ENCODE peak calls at places on chromosomes 2 and 18, in four cellular contexts. Z, R, M and G are unnamed samples.

GRCh38 chr2:95025406-95026319 is at the start of gene MAL:
- DNase-seq in Z (no peak), R (peak), M (no peak), G (peak)

GRCh38 chr18:23071285-23071684 is 64.0 kb upstream of the CABLES1 start:
- DNase-seq in R (peak), M (no peak), Z (no peak), G (peak)

GRCh38 chr2:148614024-148614331 is 30.6 kb upstream of the EPC2 start:
- DNase-seq in Z (peak), M (peak), R (no peak), G (no peak)

GRCh38 chr2:150425121-150425559 is 62.3 kb downstream of the RND3 start:
- DNase-seq in Z (no peak), R (no peak), M (peak), G (no peak)

GRCh38 chr2:149365826-149366583 is 35.6 kb downstream of the LYPD6 start:
- DNase-seq in R (no peak), Z (peak), M (peak), G (peak)

GRCh38 chr2:175805442-175806114 is 196.5 kb downstream of the LNPK start:
- DNase-seq in R (no peak), M (peak), Z (no peak), G (peak)

GRCh38 chr2:133504566-133505505 is 63.4 kb downstream of the NCKAP5 start:
- DNase-seq in Z (peak), M (peak), R (no peak), G (peak)

GRCh38 chr18:57175550-57175949 is 28.7 kb downstream of the BOD1L2 start:
- DNase-seq in M (no peak), R (no peak), Z (no peak), G (no peak)

GRCh38 chr2:61510674-61511671 is 27.2 kb downstream of the XPO1 start:
- DNase-seq in R (no peak), M (peak), Z (no peak), G (no peak)

GRCh38 chr18:43869451-43870008 is 592.2 kb upstream of the SYT4 start:
- DNase-seq in R (no peak), Z (no peak), M (peak), G (no peak)

GRCh38 chr2:71609958-71610357 is 156.6 kb downstream of the DYSF start:
- DNase-seq in R (no peak), Z (peak), M (peak), G (no peak)

GRCh38 chr2:39179974-39180960 is 59.4 kb upstream of the SOS1 start:
- DNase-seq in R (no peak), Z (no peak), M (no peak), G (no peak)

GRCh38 chr2:231627384-231628156 is 34.9 kb downstream of the TEX44 start:
- DNase-seq in R (no peak), M (peak), Z (no peak), G (no peak)

GRCh38 chr2:212181646-212182045 is 357.0 kb downstream of the ERBB4 start:
- DNase-seq in R (no peak), Z (no peak), M (peak), G (no peak)

GRCh38 chr2:237720444-237720843 is 78.1 kb upstream of the RBM44 start:
- DNase-seq in Z (no peak), R (no peak), M (no peak), G (no peak)

GRCh38 chr2:67970071-67970470 is 92.7 kb downstream of the C1D start:
- DNase-seq in Z (no peak), M (no peak), R (no peak), G (no peak)

DNA sequence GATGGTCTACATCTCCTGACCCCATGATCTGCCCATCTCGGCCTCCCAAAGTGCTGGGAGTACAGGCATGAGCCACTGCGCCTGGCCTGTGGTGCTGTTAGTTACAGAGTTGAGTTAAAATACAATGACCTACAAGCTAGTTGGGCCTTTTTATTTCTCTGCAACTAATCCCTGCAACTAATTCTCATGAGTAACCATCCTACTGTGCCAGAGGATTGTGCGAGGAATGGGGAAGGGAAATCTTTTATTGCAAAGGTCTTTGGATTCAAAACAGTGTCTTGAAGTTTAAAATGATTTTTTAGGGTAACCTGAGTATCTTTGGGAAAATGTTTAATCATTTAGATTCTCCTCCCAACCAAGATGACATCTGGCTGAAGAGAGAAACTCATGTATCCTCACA is 88.8 kb upstream of the RMDN2 start:
- DNase-seq in M (no peak), Z (no peak), R (no peak), G (no peak)
- TF ChIP-seq CTCF in M (no peak), Z (no peak), R (no peak), G (no peak)

GRCh38 chr18:49967914-49968313 is 154.6 kb upstream of the ACAA2 start:
- DNase-seq in R (no peak), M (no peak), Z (no peak), G (no peak)

GRCh38 chr18:49967171-49967570 is 153.8 kb upstream of the ACAA2 start:
- DNase-seq in Z (no peak), M (no peak), R (no peak), G (no peak)

GRCh38 chr18:49970288-49970687 is 157.0 kb upstream of the ACAA2 start:
- DNase-seq in Z (no peak), R (no peak), M (no peak), G (no peak)

GRCh38 chr18:49971462-49971861 is 158.1 kb upstream of the ACAA2 start:
- DNase-seq in R (no peak), M (no peak), Z (no peak), G (no peak)

DNA sequence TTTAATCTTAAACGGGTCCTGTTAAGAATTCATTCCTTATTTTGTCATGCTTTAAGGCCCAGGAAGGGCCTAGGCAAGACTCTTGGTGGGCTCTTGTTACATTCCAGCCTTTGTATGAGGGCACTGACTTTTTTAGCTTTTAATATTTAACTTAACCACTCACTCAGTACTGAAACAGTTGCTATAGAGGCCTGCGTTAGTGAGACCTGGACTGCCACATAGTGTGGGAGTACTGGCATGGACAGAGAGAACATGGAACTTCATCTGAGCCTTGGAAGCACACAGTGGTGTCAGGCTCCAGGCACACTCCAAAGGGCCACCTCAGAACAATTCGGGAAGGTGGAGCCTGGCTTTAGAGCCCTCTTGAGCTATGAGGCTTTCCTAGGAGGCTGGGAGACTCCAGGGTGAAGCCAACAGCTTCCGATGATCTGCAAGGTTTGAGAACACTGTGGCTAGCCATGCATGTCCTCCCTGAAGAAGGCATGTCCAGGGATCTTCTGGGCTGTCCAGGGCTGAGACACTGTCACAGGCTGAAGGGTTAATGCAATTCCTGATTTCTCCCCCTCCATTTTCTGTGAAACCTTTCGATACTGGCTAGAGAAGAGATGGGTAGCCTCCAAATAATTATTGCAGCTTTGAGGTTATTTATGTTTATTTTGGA is 155.4 kb upstream of the ACAA2 start:
- DNase-seq in R (no peak), M (no peak), Z (no peak), G (no peak)
- TF ChIP-seq CTCF in R (no peak), M (no peak), Z (no peak), G (no peak)

GRCh38 chr2:110853516-110853915 is 121.1 kb downstream of the ACOXL start:
- DNase-seq in R (peak), Z (peak), M (peak), G (peak)
- TF ChIP-seq CTCF in R (peak), Z (peak), M (peak), G (peak)

GRCh38 chr2:217650716-217651360 is 352.0 kb downstream of the TNS1 start:
- DNase-seq in Z (peak), R (no peak), M (peak), G (peak)
- TF ChIP-seq CTCF in Z (peak), R (peak), M (peak), G (peak)

GRCh38 chr2:204051476-204051875 is 114.9 kb downstream of the ICOS start:
- DNase-seq in Z (no peak), M (no peak), R (no peak), G (no peak)
- TF ChIP-seq CTCF in Z (no peak), M (no peak), R (peak), G (no peak)

GRCh38 chr2:188601927-188602326 is 310.3 kb downstream of the GULP1 start:
- DNase-seq in R (no peak), M (peak), Z (no peak), G (no peak)

GRCh38 chr2:188599140-188599539 is 307.5 kb downstream of the GULP1 start:
- DNase-seq in R (no peak), M (no peak), Z (no peak), G (no peak)

GRCh38 chr2:188598551-188598950 is 306.9 kb downstream of the GULP1 start:
- DNase-seq in R (no peak), M (peak), Z (no peak), G (peak)

GRCh38 chr2:188600536-188601210 is 309.0 kb downstream of the GULP1 start:
- DNase-seq in Z (no peak), R (no peak), M (no peak), G (no peak)

DNA sequence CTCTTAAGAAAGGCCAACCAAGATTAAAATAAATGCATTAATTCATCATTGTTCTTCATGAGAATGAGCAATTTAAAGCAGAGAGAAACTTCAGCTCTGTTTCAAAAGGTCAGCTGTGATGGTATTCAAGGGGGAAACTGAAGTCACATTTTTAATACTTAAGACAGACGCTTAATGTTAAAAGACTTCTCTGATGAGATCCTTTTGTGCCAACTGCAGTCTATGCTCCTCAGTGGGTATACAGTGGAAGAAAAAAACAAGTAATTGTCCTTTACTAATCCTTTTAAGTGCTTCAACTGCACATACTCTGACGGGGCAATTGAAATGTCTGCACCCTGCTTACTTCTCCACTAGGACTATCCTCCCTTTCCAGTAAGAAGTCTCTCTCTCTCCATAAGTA is 309.7 kb downstream of the GULP1 start:
- DNase-seq in Z (no peak), R (no peak), M (no peak), G (no peak)
- TF ChIP-seq CTCF in Z (no peak), R (no peak), M (no peak), G (no peak)

GRCh38 chr2:24231461-24231881 is 56.6 kb downstream of the FAM228A start:
- DNase-seq in Z (peak), R (no peak), M (no peak), G (no peak)

GRCh38 chr2:24225883-24226282 is 51.0 kb downstream of the FAM228A start:
- DNase-seq in M (no peak), R (no peak), Z (no peak), G (no peak)

GRCh38 chr2:24222946-24223345 is 48.1 kb downstream of the FAM228A start:
- DNase-seq in M (no peak), R (no peak), Z (no peak), G (no peak)

GRCh38 chr2:24233321-24233720 is 58.5 kb downstream of the FAM228A start:
- DNase-seq in M (no peak), Z (no peak), R (no peak), G (no peak)

DNA sequence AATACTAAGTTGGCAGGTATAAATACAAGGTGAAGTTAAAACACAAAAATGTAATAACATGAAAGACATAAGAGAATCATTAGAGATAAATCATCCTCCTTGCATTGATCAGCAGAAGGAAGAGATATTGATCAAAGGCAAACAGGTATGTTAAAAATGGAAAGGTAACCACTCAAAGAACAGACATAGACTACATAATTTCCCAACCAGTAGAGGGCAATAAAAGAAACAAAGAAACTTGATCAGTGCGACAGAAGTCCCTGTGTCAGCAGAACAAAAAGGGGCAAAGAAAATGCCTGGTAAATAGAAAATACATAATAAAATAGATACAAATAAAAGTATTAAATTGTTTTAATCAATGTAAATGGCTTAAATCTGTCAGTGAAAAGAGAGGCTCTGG is 53.6 kb downstream of the FAM228A start:
- DNase-seq in M (peak), Z (peak), R (no peak), G (no peak)
- TF ChIP-seq CTCF in M (peak), Z (peak), R (peak), G (no peak)

GRCh38 chr18:44973282-44973681 is 292.6 kb downstream of the SETBP1 start:
- DNase-seq in M (peak), R (peak), Z (peak), G (no peak)

GRCh38 chr18:44969214-44969842 is 288.6 kb downstream of the SETBP1 start:
- DNase-seq in M (peak), R (no peak), Z (no peak), G (no peak)

GRCh38 chr18:44967599-44967998 is 286.9 kb downstream of the SETBP1 start:
- DNase-seq in R (no peak), Z (no peak), M (no peak), G (no peak)

GRCh38 chr18:44974174-44974573 is 293.5 kb downstream of the SETBP1 start:
- DNase-seq in M (no peak), Z (no peak), R (no peak), G (no peak)

DNA sequence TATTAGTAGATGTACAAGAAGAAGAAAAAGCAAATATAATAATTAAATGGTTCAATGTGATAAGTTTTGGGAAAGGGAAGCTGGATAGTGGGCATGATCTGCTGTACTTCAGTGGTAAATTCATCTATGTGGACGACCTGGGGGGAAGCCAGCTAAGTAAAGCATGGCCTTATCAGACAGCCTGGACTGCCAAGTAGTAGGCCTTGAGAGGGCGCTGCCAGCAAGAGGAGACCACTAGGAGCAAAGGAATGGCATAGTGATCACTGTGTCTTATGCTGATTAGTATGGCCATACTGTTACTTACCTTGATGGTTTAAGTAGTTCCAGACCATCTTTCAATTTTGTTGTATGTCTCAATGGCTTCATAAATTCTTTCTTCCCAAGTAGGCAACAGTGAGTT is 287.6 kb downstream of the SETBP1 start:
- DNase-seq in Z (no peak), M (no peak), R (no peak), G (no peak)
- TF ChIP-seq CTCF in Z (no peak), M (no peak), R (no peak), G (no peak)

DNA sequence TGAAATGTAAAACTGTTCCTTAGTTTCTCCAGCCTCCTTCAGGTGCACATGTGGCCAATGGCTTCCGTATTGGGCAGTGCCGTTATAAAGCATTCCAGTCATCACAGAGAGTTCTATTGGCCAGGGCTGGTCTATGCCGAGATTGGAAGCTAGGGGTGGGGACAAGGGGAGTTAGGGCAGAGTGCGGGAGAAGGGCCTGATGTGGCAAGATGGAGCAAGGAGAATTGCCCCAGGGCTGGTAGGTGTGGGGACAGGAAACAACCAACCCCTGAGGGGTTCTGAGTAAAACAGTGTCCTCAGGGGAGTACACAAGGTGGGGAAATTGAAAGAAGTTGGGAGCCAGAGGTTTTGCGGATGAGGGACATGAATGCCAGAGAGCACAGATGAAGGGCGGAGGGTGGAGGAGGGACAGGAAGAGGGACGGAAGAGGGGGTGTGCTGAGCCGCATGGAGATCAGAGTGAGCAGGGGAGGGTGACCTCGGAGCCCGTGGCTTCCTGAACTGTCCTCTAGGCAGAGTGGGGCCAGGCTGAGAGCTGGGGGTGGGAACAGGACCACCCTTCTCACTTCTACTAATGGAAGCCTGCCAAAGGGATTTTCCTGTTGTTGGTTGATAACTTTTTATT is 9.1 kb upstream of the ATP6V1C2 start:
- DNase-seq in M (no peak), R (no peak), Z (no peak), G (no peak)
- TF ChIP-seq CTCF in M (no peak), R (no peak), Z (no peak), G (no peak)